ENCODE peak calls at places on chromosomes 1 and 21, in nine cellular contexts. One of them, this sample, is unnamed.

GRCh38 chr1:46806196-46807020 is 7.6 kb downstream of the CYP4B1 start:
- ATAC-seq in HepG2: no peak
- ATAC-seq in T-cell: no peak
- ATAC-seq in heart right ventricle: peak
- ATAC-seq in naive thymus-derived CD8-positive, alpha-beta T cell: no peak
- ATAC-seq in memory B cell: no peak
- ATAC-seq in CD4-positive, CD25-positive, alpha-beta regulatory T cell: no peak
- ATAC-seq in natural killer cell: no peak
- ATAC-seq in omental fat pad: peak
- ATAC-seq in this sample: peak

GRCh38 chr1:21703318-21703963 is 34.3 kb upstream of the RAP1GAP start:
- ATAC-seq in naive thymus-derived CD8-positive, alpha-beta T cell: no peak
- ATAC-seq in T-cell: no peak
- ATAC-seq in memory B cell: peak
- ATAC-seq in CD4-positive, CD25-positive, alpha-beta regulatory T cell: no peak
- ATAC-seq in omental fat pad: no peak
- ATAC-seq in heart right ventricle: no peak
- ATAC-seq in HepG2: peak
- ATAC-seq in natural killer cell: no peak
- ATAC-seq in this sample: no peak

GRCh38 chr1:56508523-56508983 is 70.8 kb downstream of the PLPP3 start:
- ATAC-seq in HepG2: peak
- ATAC-seq in omental fat pad: peak
- ATAC-seq in naive thymus-derived CD8-positive, alpha-beta T cell: no peak
- ATAC-seq in memory B cell: no peak
- ATAC-seq in heart right ventricle: peak
- ATAC-seq in natural killer cell: no peak
- ATAC-seq in CD4-positive, CD25-positive, alpha-beta regulatory T cell: no peak
- ATAC-seq in T-cell: no peak
- ATAC-seq in this sample: peak

GRCh38 chr1:228041316-228041715 is 34.5 kb downstream of the WNT3A start:
- ATAC-seq in naive thymus-derived CD8-positive, alpha-beta T cell: no peak
- ATAC-seq in omental fat pad: no peak
- ATAC-seq in HepG2: no peak
- ATAC-seq in natural killer cell: no peak
- ATAC-seq in T-cell: no peak
- ATAC-seq in CD4-positive, CD25-positive, alpha-beta regulatory T cell: no peak
- ATAC-seq in heart right ventricle: no peak
- ATAC-seq in memory B cell: no peak
- ATAC-seq in this sample: no peak

GRCh38 chr1:228176461-228177182 is 11.0 kb downstream of the IBA57 start:
- ATAC-seq in heart right ventricle: peak
- ATAC-seq in T-cell: no peak
- ATAC-seq in HepG2: no peak
- ATAC-seq in memory B cell: no peak
- ATAC-seq in natural killer cell: no peak
- ATAC-seq in omental fat pad: no peak
- ATAC-seq in CD4-positive, CD25-positive, alpha-beta regulatory T cell: no peak
- ATAC-seq in naive thymus-derived CD8-positive, alpha-beta T cell: no peak
- ATAC-seq in this sample: peak

GRCh38 chr1:214044438-214045214 is 56.9 kb downstream of the PROX1 start:
- ATAC-seq in memory B cell: no peak
- ATAC-seq in naive thymus-derived CD8-positive, alpha-beta T cell: no peak
- ATAC-seq in HepG2: peak
- ATAC-seq in CD4-positive, CD25-positive, alpha-beta regulatory T cell: no peak
- ATAC-seq in T-cell: no peak
- ATAC-seq in omental fat pad: no peak
- ATAC-seq in heart right ventricle: peak
- ATAC-seq in natural killer cell: no peak
- ATAC-seq in this sample: no peak

GRCh38 chr1:167878372-167879160 is 35.4 kb downstream of the ADCY10 start:
- ATAC-seq in memory B cell: no peak
- ATAC-seq in omental fat pad: no peak
- ATAC-seq in natural killer cell: no peak
- ATAC-seq in CD4-positive, CD25-positive, alpha-beta regulatory T cell: no peak
- ATAC-seq in T-cell: no peak
- ATAC-seq in heart right ventricle: no peak
- ATAC-seq in HepG2: peak
- ATAC-seq in naive thymus-derived CD8-positive, alpha-beta T cell: no peak
- ATAC-seq in this sample: no peak

GRCh38 chr21:45329261-45330074 is 41.8 kb upstream of the POFUT2 start:
- ATAC-seq in omental fat pad: peak
- ATAC-seq in T-cell: no peak
- ATAC-seq in naive thymus-derived CD8-positive, alpha-beta T cell: no peak
- ATAC-seq in memory B cell: no peak
- ATAC-seq in CD4-positive, CD25-positive, alpha-beta regulatory T cell: no peak
- ATAC-seq in heart right ventricle: no peak
- ATAC-seq in natural killer cell: no peak
- ATAC-seq in HepG2: peak
- ATAC-seq in this sample: peak

GRCh38 chr1:47554082-47554481 is 116.2 kb downstream of the FOXD2 start:
- ATAC-seq in natural killer cell: no peak
- ATAC-seq in naive thymus-derived CD8-positive, alpha-beta T cell: no peak
- ATAC-seq in omental fat pad: no peak
- ATAC-seq in CD4-positive, CD25-positive, alpha-beta regulatory T cell: no peak
- ATAC-seq in heart right ventricle: no peak
- ATAC-seq in HepG2: no peak
- ATAC-seq in T-cell: no peak
- ATAC-seq in memory B cell: no peak
- ATAC-seq in this sample: no peak

GRCh38 chr1:82143108-82143833 is 342.5 kb downstream of the ADGRL2 start:
- ATAC-seq in memory B cell: no peak
- ATAC-seq in HepG2: no peak
- ATAC-seq in omental fat pad: no peak
- ATAC-seq in CD4-positive, CD25-positive, alpha-beta regulatory T cell: no peak
- ATAC-seq in natural killer cell: peak
- ATAC-seq in heart right ventricle: no peak
- ATAC-seq in naive thymus-derived CD8-positive, alpha-beta T cell: no peak
- ATAC-seq in T-cell: no peak
- ATAC-seq in this sample: no peak

GRCh38 chr1:211843018-211843417 is 12.5 kb upstream of the LPGAT1 start:
- ATAC-seq in heart right ventricle: no peak
- ATAC-seq in natural killer cell: no peak
- ATAC-seq in naive thymus-derived CD8-positive, alpha-beta T cell: peak
- ATAC-seq in memory B cell: no peak
- ATAC-seq in omental fat pad: no peak
- ATAC-seq in HepG2: no peak
- ATAC-seq in T-cell: peak
- ATAC-seq in CD4-positive, CD25-positive, alpha-beta regulatory T cell: no peak
- ATAC-seq in this sample: no peak

This sample was measured in gastroesophageal sphincter.